ENCODE peak calls at places on chromosome 13, in ten cellular contexts. P is lower leg skin; K is foreskin keratinocyte; J is cardiac muscle cell; F is fibroblast of lung; H is neural progenitor cell; E is fibroblast of villous mesenchyme; A is activated B cell treated with CpG ODN at 0.5 μM for 24 hours; X is AG10803; M is CD8-positive, alpha-beta T cell. S is an unnamed sample.

GRCh38 chr13:112596220-112596619 is 8.3 kb upstream of the TUBGCP3 start:
- DNase-seq in A (no peak), M (no peak), J (no peak), K (no peak), P (no peak), E (no peak), F (peak; percentile 65), H (no peak), X (no peak), S (no peak)

GRCh38 chr13:48448963-48449614 is 36.2 kb upstream of the LPAR6 start:
- DNase-seq in K (peak; percentile 40), H (no peak), J (no peak), F (peak; percentile 64), M (no peak), X (peak; percentile 71), E (peak; percentile 82), A (no peak), P (no peak), S (no peak)

GRCh38 chr13:105735269-105735668 is 800.2 kb downstream of the EFNB2 start:
- DNase-seq in P (no peak), E (peak; percentile 4), X (no peak), K (no peak), J (no peak), H (no peak), F (no peak), A (no peak), M (no peak), S (peak; percentile 21)

GRCh38 chr13:45167611-45168554 is 33.0 kb downstream of the KCTD4 start:
- DNase-seq in M (no peak), X (peak; percentile 13), K (peak; percentile 92), F (peak; percentile 33), P (peak; percentile 78), J (no peak), A (no peak), E (peak; percentile 79), H (no peak), S (no peak)

GRCh38 chr13:107351305-107351704 is 783.4 kb upstream of the ARGLU1 start:
- DNase-seq in M (no peak), E (peak; percentile 85), J (peak; percentile 1), X (no peak), K (no peak), A (no peak), F (peak; percentile 43), H (peak; percentile 34), P (no peak), S (no peak)

GRCh38 chr13:45695198-45695730 is 6.9 kb upstream of the CBY2 start:
- DNase-seq in J (no peak), A (no peak), F (peak; percentile 5), X (peak; percentile 17), H (no peak), P (no peak), E (no peak), K (no peak), M (no peak), S (no peak)

GRCh38 chr13:100389617-100390016 is 199.0 kb downstream of the GGACT start:
- DNase-seq in M (no peak), A (no peak), F (no peak), X (no peak), H (no peak), K (no peak), P (no peak), J (no peak), E (no peak), S (no peak)

GRCh38 chr13:77318741-77319140 is 8.2 kb downstream of the MYCBP2 start:
- DNase-seq in F (no peak), P (no peak), E (no peak), J (no peak), M (no peak), K (no peak), A (no peak), H (no peak), X (no peak), S (no peak)

GRCh38 chr13:43484432-43485225 is 302.1 kb downstream of the ENOX1 start:
- DNase-seq in X (no peak), H (no peak), K (no peak), J (no peak), A (no peak), E (no peak), P (peak; percentile 37), M (no peak), F (no peak), S (no peak)

GRCh38 chr13:69970521-69970920 is 137.1 kb upstream of the ATXN8OS start:
- DNase-seq in M (no peak), H (no peak), E (no peak), A (no peak), K (no peak), J (no peak), F (peak; percentile 29), X (no peak), P (no peak), S (no peak)

GRCh38 chr13:52850396-52851152 is 2.1 kb upstream of the PCDH8 start:
- DNase-seq in F (peak; percentile 36), P (peak; percentile 23), H (peak; percentile 93), A (no peak), X (peak; percentile 48), J (peak; percentile 92), M (no peak), E (peak; percentile 17), K (peak; percentile 11), S (peak; percentile 74)

GRCh38 chr13:110830331-110830730 is 84.5 kb downstream of the ANKRD10 start:
- DNase-seq in A (no peak), J (no peak), M (no peak), E (no peak), P (no peak), X (no peak), F (no peak), H (no peak), K (no peak), S (no peak)

GRCh38 chr13:110831437-110832204 is 83.2 kb downstream of the ANKRD10 start:
- DNase-seq in A (no peak), X (no peak), E (no peak), M (no peak), H (no peak), J (no peak), K (no peak), F (no peak), P (no peak), S (no peak)

GRCh38 chr13:110829486-110829885 is 85.4 kb downstream of the ANKRD10 start:
- DNase-seq in F (no peak), X (no peak), H (no peak), P (no peak), J (no peak), K (no peak), M (no peak), A (no peak), E (no peak), S (no peak)

GRCh38 chr13:110832205-110832479 is 82.7 kb downstream of the ANKRD10 start:
- DNase-seq in M (no peak), E (no peak), F (no peak), X (no peak), K (no peak), J (no peak), P (no peak), A (no peak), H (no peak), S (no peak)

GRCh38 chr13:110830800-110831371 is 84.0 kb downstream of the ANKRD10 start:
- DNase-seq in F (no peak), X (no peak), K (no peak), J (no peak), H (no peak), M (no peak), A (no peak), E (no peak), P (no peak), S (no peak)
- TF ChIP-seq CTCF in F (no peak), X (no peak), K (no peak), J (no peak), H (no peak), M (no peak), A (no peak), E (no peak), P (no peak), S (no peak)

DNA sequence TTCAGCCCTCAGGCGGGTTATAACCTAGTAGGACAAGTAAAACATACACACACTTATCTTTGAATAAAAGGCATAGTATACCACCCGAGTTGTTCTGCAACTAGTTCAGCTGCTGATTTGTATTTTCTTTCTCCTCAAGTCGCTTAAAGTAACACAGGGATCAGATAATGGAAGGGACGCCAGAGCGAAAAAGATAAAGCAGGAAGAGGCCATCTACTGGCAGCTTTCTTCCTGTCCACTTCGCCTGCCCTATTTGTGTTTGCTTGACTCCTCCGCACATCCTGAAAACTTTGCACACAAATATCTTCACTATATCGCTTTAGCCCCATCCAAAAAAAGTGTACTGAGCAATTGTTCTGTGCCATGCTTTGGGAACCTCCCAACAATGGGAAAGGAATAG is 238.0 kb upstream of the SOX21 start:
- DNase-seq in J (no peak), A (no peak), E (peak; percentile 19), M (no peak), P (no peak), H (peak; percentile 65), F (no peak), K (no peak), X (peak; percentile 11), S (no peak)
- TF ChIP-seq CTCF in J (peak; percentile 5), A (no peak), E (peak; percentile 28), M (no peak), P (no peak), H (peak; percentile 60), F (no peak), K (no peak), X (peak; percentile 29), S (no peak)

DNA sequence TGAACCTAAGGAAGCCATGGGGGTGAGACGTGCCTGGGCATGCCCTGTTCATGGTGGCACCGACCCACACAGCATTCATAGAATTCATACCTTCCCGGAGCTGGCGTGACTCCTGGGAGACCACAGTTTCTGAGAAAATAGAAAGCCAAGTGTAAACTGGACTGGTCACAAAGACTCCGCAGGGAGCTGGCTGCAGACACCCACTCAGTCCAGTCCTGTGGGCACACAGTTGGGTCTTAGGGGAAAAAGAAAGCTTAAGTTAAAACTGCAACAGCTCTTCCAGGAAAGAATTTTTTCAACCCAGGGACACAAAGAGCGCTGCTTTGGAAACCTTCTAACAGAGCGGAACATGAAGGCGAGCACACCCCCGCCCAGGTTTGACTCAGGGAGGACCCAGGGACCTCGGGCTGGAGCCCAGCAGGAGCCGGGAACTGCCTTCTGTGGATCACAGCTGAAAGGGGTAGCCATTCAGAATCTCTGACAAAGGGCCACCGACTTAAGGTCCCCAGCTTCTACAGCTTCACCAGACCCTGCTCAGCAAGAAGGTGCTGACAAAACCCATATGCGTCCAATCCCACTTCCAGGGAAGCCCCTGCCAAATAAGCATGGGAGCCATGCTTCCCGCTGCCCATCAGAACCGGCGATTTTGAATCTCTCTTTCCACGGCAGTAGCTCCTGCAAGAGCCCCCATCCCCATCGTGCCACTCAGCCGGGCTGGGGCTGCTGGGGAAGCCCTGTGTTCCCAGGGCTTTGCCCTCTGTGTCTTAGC is 183.7 kb downstream of the COL4A1 start:
- DNase-seq in J (no peak), X (no peak), P (peak; percentile 7), F (peak; percentile 75), A (no peak), K (no peak), H (no peak), M (no peak), E (no peak), S (no peak)
- TF ChIP-seq CTCF in J (no peak), X (no peak), P (no peak), F (no peak), A (no peak), K (no peak), H (no peak), M (no peak), E (no peak), S (no peak)

GRCh38 chr13:109135018-109135417 is 505.6 kb downstream of the MYO16 start:
- DNase-seq in K (no peak), F (no peak), M (no peak), J (no peak), A (no peak), E (no peak), H (no peak), P (no peak), X (no peak), S (no peak)
- TF ChIP-seq CTCF in K (peak; percentile 33), F (no peak), M (no peak), J (no peak), A (no peak), E (peak; percentile 25), H (peak; percentile 31), P (no peak), X (no peak), S (no peak)

GRCh38 chr13:113758651-113759524 is at the start of gene TMEM255B:
- DNase-seq in X (peak; percentile 58), P (peak; percentile 82), F (peak; percentile 66), E (peak; percentile 67), H (peak; percentile 91), A (peak; percentile 78), M (peak; percentile 64), K (no peak), J (peak; percentile 88), S (peak; percentile 62)
- TF ChIP-seq CTCF in X (no peak), P (no peak), F (no peak), E (peak; percentile 21), H (peak; percentile 51), A (no peak), M (peak; percentile 50), K (peak; percentile 53), J (no peak), S (no peak)

S was measured in MM.1S.